ENCODE peak calls at places on chromosomes 2 and 18, in eight cellular contexts. A is SK-N-SH; Z is naive thymus-derived CD4-positive, alpha-beta T cell; X is GM12865; C is RCC 7860; O is glomerular endothelial cell; I is NCI-H510A; J is fibroblast of the aortic adventitia. N is an unnamed sample.

GRCh38 chr2:217795067-217795466 is 207.7 kb downstream of the TNS1 start:
- DNase-seq in A (no peak), Z (no peak), X (no peak), C (no peak), O (no peak), I (no peak), J (no peak), N (no peak)

GRCh38 chr2:12964904-12965539 is 248.3 kb downstream of the TRIB2 start:
- DNase-seq in A (peak; percentile 33), Z (no peak), X (no peak), C (no peak), O (no peak), I (no peak), J (no peak), N (no peak)

GRCh38 chr2:109457811-109458210 is 156.0 kb downstream of the SEPTIN10 start:
- DNase-seq in A (no peak), Z (no peak), X (peak; percentile 38), C (no peak), O (no peak), I (no peak), J (no peak), N (peak; percentile 64)

GRCh38 chr2:20672191-20672951 is 5.4 kb downstream of the GDF7 start:
- DNase-seq in A (no peak), Z (no peak), X (no peak), C (no peak), O (no peak), I (no peak), J (no peak), N (no peak)

GRCh38 chr2:218290316-218291261 is 1.7 kb downstream of the TMBIM1 start:
- DNase-seq in A (no peak), Z (peak; percentile 40), X (peak; percentile 89), C (no peak), O (no peak), I (no peak), J (no peak), N (no peak)

GRCh38 chr18:61824733-61825363 is 68.0 kb downstream of the RNF152 start:
- DNase-seq in A (peak; percentile 27), Z (no peak), X (no peak), C (no peak), O (no peak), I (no peak), J (no peak), N (peak; percentile 12)

GRCh38 chr2:127906206-127906926 is 20.6 kb upstream of the AMMECR1L start:
- DNase-seq in A (no peak), Z (no peak), X (no peak), C (no peak), O (no peak), I (no peak), J (no peak), N (no peak)

GRCh38 chr2:12227941-12228608 is 481.6 kb downstream of the LPIN1 start:
- DNase-seq in A (no peak), Z (no peak), X (no peak), C (no peak), O (no peak), I (no peak), J (peak; percentile 66), N (peak; percentile 81)

GRCh38 chr2:169348321-169349002 is 13.9 kb downstream of the LRP2 start:
- DNase-seq in A (no peak), Z (no peak), X (no peak), C (no peak), O (no peak), I (no peak), J (no peak), N (no peak)

GRCh38 chr18:4582677-4583076 is 127.6 kb upstream of the DLGAP1 start:
- DNase-seq in A (no peak), Z (no peak), X (no peak), C (no peak), O (no peak), I (no peak), J (no peak), N (no peak)

GRCh38 chr2:104286806-104287205 is 567.1 kb upstream of the POU3F3 start:
- DNase-seq in A (no peak), Z (no peak), X (no peak), C (no peak), O (no peak), I (no peak), J (no peak), N (peak; percentile 55)

GRCh38 chr2:88680916-88681315 is 10.6 kb upstream of the RPIA start:
- DNase-seq in A (no peak), Z (no peak), X (no peak), C (no peak), O (no peak), I (no peak), J (no peak), N (no peak)

GRCh38 chr2:201235865-201236811 is 24.2 kb upstream of the CASP8 start:
- DNase-seq in A (peak; percentile 67), Z (peak; percentile 70), X (peak; percentile 76), C (peak; percentile 61), O (no peak), I (no peak), J (peak; percentile 97), N (peak; percentile 84)

GRCh38 chr2:144430722-144431163 is 89.2 kb downstream of the ZEB2 start:
- DNase-seq in A (peak; percentile 8), Z (no peak), X (peak; percentile 77), C (no peak), O (no peak), I (no peak), J (peak; percentile 80), N (peak; percentile 81)

GRCh38 chr2:30254692-30255015 is 23.3 kb downstream of the LBH start:
- DNase-seq in A (no peak), Z (no peak), X (no peak), C (no peak), O (no peak), I (no peak), J (no peak), N (no peak)

GRCh38 chr2:100577777-100578176 is 15.0 kb downstream of the PDCL3 start:
- DNase-seq in A (no peak), Z (no peak), X (no peak), C (no peak), O (no peak), I (no peak), J (peak; percentile 53), N (no peak)

GRCh38 chr2:130760754-130761751 is 5.7 kb downstream of the AMER3 start:
- DNase-seq in A (no peak), Z (no peak), X (no peak), C (no peak), O (no peak), I (no peak), J (no peak), N (no peak)

GRCh38 chr2:177724398-177725287 is 332.1 kb downstream of the AGPS start:
- DNase-seq in A (peak; percentile 60), Z (peak; percentile 20), X (peak; percentile 57), C (peak; percentile 28), O (peak; percentile 66), I (no peak), J (peak; percentile 68), N (peak; percentile 45)

GRCh38 chr2:126912201-126912600 is 13.5 kb downstream of the TEX51 start:
- DNase-seq in A (no peak), Z (no peak), X (no peak), C (no peak), O (no peak), I (no peak), J (no peak), N (no peak)

GRCh38 chr2:54083021-54083420 is 32.4 kb upstream of the ACYP2 start:
- DNase-seq in A (no peak), Z (no peak), X (no peak), C (no peak), O (no peak), I (no peak), J (no peak), N (peak; percentile 19)

GRCh38 chr2:173521450-173522192 is 166.9 kb downstream of the CDCA7 start:
- DNase-seq in A (no peak), Z (no peak), X (no peak), C (peak; percentile 18), O (no peak), I (no peak), J (no peak), N (no peak)

GRCh38 chr2:144470334-144470733 is 49.6 kb downstream of the ZEB2 start:
- DNase-seq in A (no peak), Z (no peak), X (no peak), C (no peak), O (no peak), I (no peak), J (no peak), N (no peak)

GRCh38 chr2:104102615-104103014 is 751.3 kb upstream of the POU3F3 start:
- DNase-seq in A (no peak), Z (no peak), X (no peak), C (no peak), O (no peak), I (no peak), J (no peak), N (no peak)

GRCh38 chr2:153532160-153532559 is 53.6 kb upstream of the RPRM start:
- DNase-seq in A (no peak), Z (no peak), X (no peak), C (no peak), O (no peak), I (no peak), J (no peak), N (no peak)

GRCh38 chr2:37843554-37843953 is 81.5 kb upstream of the RMDN2 start:
- DNase-seq in A (no peak), Z (no peak), X (no peak), C (no peak), O (no peak), I (no peak), J (peak; percentile 45), N (peak; percentile 48)

GRCh38 chr2:58638256-58638795 is 397.2 kb upstream of the FANCL start:
- DNase-seq in A (no peak), Z (no peak), X (no peak), C (no peak), O (no peak), I (no peak), J (peak; percentile 3), N (peak; percentile 5)

GRCh38 chr2:39121523-39122063 is 742 bp upstream of the SOS1 start:
- DNase-seq in A (peak; percentile 32), Z (no peak), X (no peak), C (no peak), O (no peak), I (peak; percentile 30), J (peak; percentile 71), N (no peak)

GRCh38 chr2:24304098-24304497 is 56.2 kb downstream of the ITSN2 start:
- DNase-seq in A (no peak), Z (no peak), X (no peak), C (no peak), O (no peak), I (peak; percentile 6), J (peak; percentile 98), N (peak; percentile 71)

GRCh38 chr2:220491633-220492032 is 864.2 kb downstream of the SLC4A3 start:
- DNase-seq in A (no peak), Z (no peak), X (no peak), C (no peak), O (no peak), I (no peak), J (no peak), N (no peak)

GRCh38 chr2:97931118-97931850 is 64.5 kb downstream of the TMEM131 start:
- DNase-seq in A (no peak), Z (no peak), X (peak; percentile 53), C (no peak), O (no peak), I (no peak), J (no peak), N (no peak)

GRCh38 chr2:69917854-69918253 is 2.9 kb downstream of the MXD1 start:
- DNase-seq in A (no peak), Z (no peak), X (no peak), C (peak; percentile 65), O (peak; percentile 88), I (no peak), J (peak; percentile 94), N (peak; percentile 87)

GRCh38 chr2:127560201-127560928 is 24.9 kb downstream of the MYO7B start:
- DNase-seq in A (no peak), Z (no peak), X (no peak), C (no peak), O (no peak), I (no peak), J (no peak), N (no peak)

GRCh38 chr2:38750793-38751042 is 443 bp downstream of the SRSF7 start:
- DNase-seq in A (peak; percentile 91), Z (no peak), X (peak; percentile 81), C (peak; percentile 26), O (no peak), I (no peak), J (no peak), N (no peak)

GRCh38 chr18:58603365-58604067 is 25.4 kb downstream of the ALPK2 start:
- DNase-seq in A (no peak), Z (no peak), X (no peak), C (no peak), O (no peak), I (no peak), J (peak; percentile 58), N (peak; percentile 78)